ENCODE peak calls at places on chromosomes 1 and 21, in four cellular contexts. I is IMR-90, U is choroid plexus epithelial cell, N is left ventricle myocardium inferior. S is an unnamed sample.
A peak's percentile ranks its signal among the peaks of the same experiment; 100 is the strongest.

GRCh38 chr1:107599220-107599619 is 365.8 kb downstream of the VAV3 start:
- DNase-seq in I (no peak), N (no peak), U (no peak), S (no peak)

GRCh38 chr1:226664413-226665101 is 74.5 kb downstream of the ITPKB start:
- DNase-seq in N (peak; percentile 46), I (peak; percentile 94), U (peak; percentile 80), S (peak; percentile 74)

GRCh38 chr1:65278344-65279091 is 30.8 kb upstream of the DNAJC6 start:
- DNase-seq in I (no peak), U (no peak), N (no peak), S (no peak)

GRCh38 chr1:56517404-56518130 is 61.8 kb downstream of the PLPP3 start:
- DNase-seq in I (no peak), N (no peak), U (peak; percentile 18), S (no peak)

GRCh38 chr1:204449631-204450280 is 38.1 kb upstream of the PPP1R15B start:
- DNase-seq in N (no peak), I (no peak), U (no peak), S (no peak)

GRCh38 chr1:28173980-28174297 is 2.6 kb downstream of the PTAFR start:
- DNase-seq in I (peak; percentile 67), N (no peak), U (peak; percentile 42), S (no peak)

GRCh38 chr1:179366093-179366800 is 476 bp downstream of the AXDND1 start:
- DNase-seq in U (peak; percentile 34), I (peak; percentile 8), N (no peak), S (peak; percentile 21)

GRCh38 chr21:39348040-39348354 is 891 bp downstream of the HMGN1 start:
- DNase-seq in I (no peak), N (no peak), U (no peak), S (no peak)

GRCh38 chr1:194654956-194655355 is 1468.5 kb upstream of the B3GALT2 start:
- DNase-seq in I (no peak), N (no peak), U (no peak), S (no peak)

GRCh38 chr1:174189424-174190062 is 30.2 kb downstream of the RABGAP1L start:
- DNase-seq in N (no peak), U (no peak), I (no peak), S (no peak)

GRCh38 chr1:110106013-110106941 is 6.0 kb upstream of the UBL4B start:
- DNase-seq in I (peak; percentile 69), U (peak; percentile 84), N (peak; percentile 54), S (peak; percentile 62)

GRCh38 chr1:161200421-161200991 is 1.7 kb upstream of the ADAMTS4 start:
- DNase-seq in U (no peak), I (no peak), N (no peak), S (no peak)

GRCh38 chr1:96416690-96417444 is 304.7 kb upstream of the PTBP2 start:
- DNase-seq in U (peak; percentile 38), N (no peak), I (peak; percentile 28), S (no peak)

GRCh38 chr1:11898086-11898785 is 28.0 kb downstream of the KIAA2013 start:
- DNase-seq in I (no peak), N (no peak), U (no peak), S (no peak)

GRCh38 chr1:228650141-228650540 is 85.1 kb upstream of the RHOU start:
- DNase-seq in N (no peak), I (no peak), U (no peak), S (no peak)

GRCh38 chr1:115879977-115880376 is 39.1 kb upstream of the NHLH2 start:
- DNase-seq in I (no peak), N (no peak), U (no peak), S (no peak)

GRCh38 chr1:9721606-9722377 is 70.3 kb downstream of the PIK3CD start:
- DNase-seq in I (no peak), N (no peak), U (peak; percentile 33), S (no peak)

GRCh38 chr1:237901284-237901870 is 10.7 kb upstream of the ZP4 start:
- DNase-seq in U (no peak), I (no peak), N (no peak), S (no peak)

GRCh38 chr21:15976807-15977206 is 247.0 kb downstream of the USP25 start:
- DNase-seq in N (no peak), U (peak; percentile 42), I (no peak), S (no peak)

GRCh38 chr21:25324666-25325065 is 282.6 kb downstream of the MRPL39 start:
- DNase-seq in I (no peak), N (no peak), U (no peak), S (no peak)

GRCh38 chr1:12124693-12125421 is 41.9 kb upstream of the TNFRSF1B start:
- DNase-seq in I (peak; percentile 65), N (peak; percentile 73), U (peak; percentile 78), S (peak; percentile 64)

GRCh38 chr1:42186172-42186571 is 21.6 kb upstream of the GUCA2A start:
- DNase-seq in U (peak; percentile 65), I (peak; percentile 57), N (no peak), S (peak; percentile 49)

GRCh38 chr1:24754229-24754628 is 9.0 kb downstream of the CLIC4 start:
- DNase-seq in I (no peak), U (no peak), N (no peak), S (no peak)

GRCh38 chr1:115229016-115229415 is 109.0 kb downstream of the NGF start:
- DNase-seq in I (no peak), N (no peak), U (no peak), S (no peak)

GRCh38 chr1:203695116-203695515 is 68.5 kb downstream of the ATP2B4 start:
- DNase-seq in N (no peak), I (no peak), U (no peak), S (no peak)

GRCh38 chr21:14862794-14863720 is 201.7 kb downstream of the NRIP1 start:
- DNase-seq in U (peak; percentile 56), N (no peak), I (peak; percentile 26), S (peak; percentile 46)

GRCh38 chr1:6653651-6654290 is 29.1 kb downstream of the THAP3 start:
- DNase-seq in U (no peak), I (no peak), N (no peak), S (no peak)

GRCh38 chr21:35475768-35476167 is 426.7 kb upstream of the RUNX1 start:
- DNase-seq in U (peak; percentile 91), N (no peak), I (peak; percentile 75), S (peak; percentile 44)

GRCh38 chr21:35004289-35004688 is 44.8 kb downstream of the RUNX1 start:
- DNase-seq in N (no peak), I (no peak), U (no peak), S (no peak)

GRCh38 chr1:87449348-87449963 is 120.8 kb downstream of the LMO4 start:
- DNase-seq in I (peak; percentile 7), N (peak; percentile 36), U (peak; percentile 17), S (no peak)

GRCh38 chr1:2474933-2475371 is 1.1 kb upstream of the PLCH2 start:
- DNase-seq in I (no peak), U (no peak), N (no peak), S (no peak)

GRCh38 chr1:206911064-206911663 is 10.6 kb downstream of the FCMR start:
- DNase-seq in N (no peak), U (peak; percentile 84), I (peak; percentile 78), S (peak; percentile 81)

GRCh38 chr1:60740154-60740553 is 342.2 kb upstream of the NFIA start:
- DNase-seq in I (no peak), N (no peak), U (no peak), S (no peak)

GRCh38 chr1:10888289-10888688 is 91.8 kb upstream of the CASZ1 start:
- DNase-seq in I (no peak), U (no peak), N (no peak), S (no peak)
- H3K4me3 ChIP-seq in I (no peak overlapping the region), U (no peak overlapping the region), N (peak overlapping the region; percentile 33), S (no peak overlapping the region)

GRCh38 chr1:1238702-1239178 is 6.7 kb downstream of the B3GALT6 start:
- DNase-seq in N (no peak), U (no peak), I (no peak), S (no peak)

GRCh38 chr1:1239624-1240347 is 6.7 kb downstream of the C1QTNF12 start:
- DNase-seq in N (no peak), U (no peak), I (no peak), S (no peak)

GRCh38 chr1:1237874-1238701 is 6.1 kb downstream of the B3GALT6 start:
- DNase-seq in U (no peak), N (no peak), I (no peak), S (no peak)

GRCh38 chr1:1240348-1240732 is 6.2 kb downstream of the C1QTNF12 start:
- DNase-seq in U (no peak), N (no peak), I (no peak), S (no peak)

DNA sequence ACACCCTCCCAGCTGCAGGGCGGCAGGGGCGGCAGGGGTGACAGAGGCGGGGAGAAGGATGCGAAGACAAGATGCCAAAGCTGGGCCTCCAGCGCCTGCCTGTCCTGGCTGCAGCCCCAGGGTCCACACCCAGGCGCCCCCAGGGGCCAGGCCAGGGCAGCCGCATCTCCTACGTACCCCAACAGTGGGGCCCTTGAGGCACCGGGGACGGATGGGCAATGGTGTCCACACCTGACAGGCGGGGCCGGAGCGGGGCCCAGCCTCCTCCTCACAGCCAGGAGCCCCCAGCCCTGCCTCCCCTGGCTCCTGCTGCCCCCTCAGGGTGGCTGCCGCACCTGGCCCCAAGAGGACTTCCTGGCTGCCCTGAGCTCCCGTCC is 7.2 kb downstream of the B3GALT6 start:
- DNase-seq in I (no peak), N (no peak), U (no peak), S (no peak)
- TF ChIP-seq CTCF in I (no peak), N (no peak), U (no peak), S (no peak)

GRCh38 chr1:167861664-167862381 is 52.1 kb downstream of the ADCY10 start:
- DNase-seq in N (no peak), I (no peak), U (no peak), S (no peak)
- H3K4me3 ChIP-seq in N (no peak overlapping the region), I (no peak overlapping the region), U (no peak overlapping the region), S (no peak overlapping the region)

DNA sequence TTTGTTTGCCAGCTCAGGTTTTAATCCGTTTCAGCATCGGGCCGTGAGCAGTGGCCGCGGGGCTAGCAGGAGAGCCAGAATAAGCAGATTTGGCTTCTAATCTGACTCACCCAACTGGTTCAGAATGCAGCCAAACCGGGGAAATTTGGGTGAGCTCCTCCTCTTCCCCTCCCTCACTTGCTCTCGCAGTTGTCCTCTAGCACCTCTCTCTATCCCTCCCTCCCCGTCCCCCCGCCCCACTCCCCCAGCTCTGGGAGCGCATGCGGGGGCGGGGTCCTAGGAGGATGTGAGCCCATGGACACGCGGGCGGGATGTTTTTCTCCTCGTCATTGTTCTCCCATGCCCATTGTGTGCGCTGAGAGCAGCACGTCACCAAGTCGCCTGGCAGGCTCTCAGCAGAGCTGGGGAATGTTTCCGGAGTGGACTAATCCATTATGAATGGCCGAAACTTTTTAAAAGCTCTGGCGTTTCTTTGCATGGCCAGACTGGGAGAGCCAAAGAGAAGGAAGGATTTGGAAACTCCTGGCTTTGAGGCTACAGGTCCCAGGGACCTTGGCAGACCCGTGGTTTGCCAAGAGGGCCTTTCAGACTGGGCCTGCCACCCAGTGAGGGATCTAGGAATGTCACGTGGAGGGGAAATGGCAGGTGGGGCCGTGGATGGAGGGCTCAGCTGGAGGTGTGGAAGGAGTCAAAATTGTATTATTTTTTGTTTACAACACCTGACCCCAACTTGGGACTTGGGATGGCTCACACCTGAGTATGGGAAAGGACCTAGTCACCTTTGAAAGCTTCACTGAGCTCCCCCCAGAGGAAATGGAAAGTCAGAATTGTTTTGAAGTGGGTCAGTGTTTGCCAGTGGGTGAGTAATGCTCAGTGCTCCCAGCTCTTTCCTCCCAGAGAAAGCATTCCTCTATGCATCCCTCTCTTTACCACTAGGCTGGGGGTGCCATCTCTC is 39.2 kb downstream of the CDK18 start:
- DNase-seq in U (peak; percentile 52), N (peak; percentile 77), I (peak; percentile 82), S (peak; percentile 77)
- TF ChIP-seq CTCF in U (no peak), N (no peak), I (no peak), S (no peak)

GRCh38 chr1:201540846-201541735 is 2.2 kb downstream of the NAV1 start:
- DNase-seq in I (no peak), U (no peak), N (no peak), S (no peak)
- H3K4me3 ChIP-seq in I (peak overlapping the region; percentile 73), U (peak overlapping the region; percentile 71), N (peak overlapping the region; percentile 81), S (peak overlapping the region; percentile 89)